ENCODE peak calls at places on chromosomes 2 and 18, in five cellular contexts. One of them, this sample, is unnamed.

GRCh38 chr2:218872645-218873358 is 7.8 kb upstream of the WNT10A start:
- DNase-seq in SK-N-SH: no peak
- DNase-seq in K562: no peak
- DNase-seq in A549: no peak
- DNase-seq in GM12878: no peak
- DNase-seq in this sample: no peak

GRCh38 chr2:204468689-204469429 is 76.4 kb upstream of the PARD3B start:
- DNase-seq in GM12878: no peak
- DNase-seq in A549: no peak
- DNase-seq in SK-N-SH: no peak
- DNase-seq in K562: no peak
- DNase-seq in this sample: peak; percentile 86

GRCh38 chr2:26245231-26245732 is 543 bp downstream of the HADHB start:
- DNase-seq in K562: peak; percentile 30
- DNase-seq in SK-N-SH: peak; percentile 62
- DNase-seq in GM12878: peak; percentile 15
- DNase-seq in A549: no peak
- DNase-seq in this sample: peak; percentile 28

GRCh38 chr2:71679481-71679880 is 226.1 kb downstream of the DYSF start:
- DNase-seq in SK-N-SH: no peak
- DNase-seq in GM12878: no peak
- DNase-seq in K562: no peak
- DNase-seq in A549: no peak
- DNase-seq in this sample: no peak

GRCh38 chr2:54632733-54633692 is 90.4 kb upstream of the EML6 start:
- DNase-seq in GM12878: no peak
- DNase-seq in K562: no peak
- DNase-seq in SK-N-SH: no peak
- DNase-seq in A549: peak; percentile 93
- DNase-seq in this sample: peak; percentile 83

GRCh38 chr2:27041708-27042107 is 8.9 kb downstream of the TMEM214 start:
- DNase-seq in K562: no peak
- DNase-seq in GM12878: no peak
- DNase-seq in A549: no peak
- DNase-seq in SK-N-SH: no peak
- DNase-seq in this sample: no peak

GRCh38 chr2:98730851-98731708 is at the start of gene MGAT4A:
- DNase-seq in K562: peak; percentile 92
- DNase-seq in SK-N-SH: peak; percentile 94
- DNase-seq in GM12878: no peak
- DNase-seq in A549: peak; percentile 41
- DNase-seq in this sample: no peak

GRCh38 chr18:24248359-24248758 is 109.5 kb downstream of the CABYR start:
- DNase-seq in GM12878: no peak
- DNase-seq in SK-N-SH: no peak
- DNase-seq in A549: no peak
- DNase-seq in K562: no peak
- DNase-seq in this sample: no peak

GRCh38 chr2:219460424-219460926 is 25.8 kb downstream of the SPEG start:
- DNase-seq in GM12878: no peak
- DNase-seq in K562: peak; percentile 57
- DNase-seq in A549: no peak
- DNase-seq in SK-N-SH: peak; percentile 88
- DNase-seq in this sample: peak; percentile 85

GRCh38 chr2:230794472-230794871 is 70.3 kb upstream of the ITM2C start:
- DNase-seq in A549: no peak
- DNase-seq in SK-N-SH: no peak
- DNase-seq in K562: no peak
- DNase-seq in GM12878: no peak
- DNase-seq in this sample: peak; percentile 19

GRCh38 chr2:38898256-38898655 is 8.6 kb downstream of the ARHGEF33 start:
- DNase-seq in SK-N-SH: no peak
- DNase-seq in A549: no peak
- DNase-seq in GM12878: no peak
- DNase-seq in K562: no peak
- DNase-seq in this sample: no peak

GRCh38 chr2:159045545-159046454 is 77.4 kb downstream of the TANC1 start:
- DNase-seq in GM12878: no peak
- DNase-seq in K562: no peak
- DNase-seq in SK-N-SH: no peak
- DNase-seq in A549: no peak
- DNase-seq in this sample: peak; percentile 45

GRCh38 chr2:128345436-128346165 is 26.9 kb upstream of the HS6ST1 start:
- DNase-seq in A549: no peak
- DNase-seq in K562: no peak
- DNase-seq in GM12878: no peak
- DNase-seq in SK-N-SH: no peak
- DNase-seq in this sample: no peak

GRCh38 chr2:128346291-128346690 is 27.6 kb upstream of the HS6ST1 start:
- DNase-seq in SK-N-SH: no peak
- DNase-seq in GM12878: no peak
- DNase-seq in A549: no peak
- DNase-seq in K562: no peak
- DNase-seq in this sample: no peak

GRCh38 chr2:128346811-128347558 is 28.3 kb upstream of the HS6ST1 start:
- DNase-seq in K562: no peak
- DNase-seq in GM12878: no peak
- DNase-seq in SK-N-SH: no peak
- DNase-seq in A549: no peak
- DNase-seq in this sample: no peak

GRCh38 chr2:128348505-128349065 is 29.9 kb upstream of the HS6ST1 start:
- DNase-seq in K562: no peak
- DNase-seq in GM12878: no peak
- DNase-seq in SK-N-SH: no peak
- DNase-seq in A549: no peak
- DNase-seq in this sample: no peak

GRCh38 chr2:128347701-128348504 is 29.2 kb upstream of the HS6ST1 start:
- DNase-seq in SK-N-SH: peak; percentile 85
- DNase-seq in K562: no peak
- DNase-seq in A549: no peak
- DNase-seq in GM12878: no peak
- DNase-seq in this sample: peak; percentile 23
- H3K27ac ChIP-seq in SK-N-SH: peak overlapping the region; percentile 92
- H3K27ac ChIP-seq in K562: no peak overlapping the region
- H3K27ac ChIP-seq in A549: no peak overlapping the region
- H3K27ac ChIP-seq in GM12878: no peak overlapping the region
- H3K27ac ChIP-seq in this sample: peak overlapping the region; percentile 60

GRCh38 chr18:33195795-33196194 is 244.7 kb downstream of the CCDC178 start:
- DNase-seq in SK-N-SH: no peak
- DNase-seq in K562: no peak
- DNase-seq in GM12878: no peak
- DNase-seq in A549: no peak
- DNase-seq in this sample: no peak

GRCh38 chr18:33205777-33206176 is 234.7 kb downstream of the CCDC178 start:
- DNase-seq in GM12878: no peak
- DNase-seq in SK-N-SH: no peak
- DNase-seq in A549: no peak
- DNase-seq in K562: no peak
- DNase-seq in this sample: no peak

GRCh38 chr18:33201509-33201926 is 239.0 kb downstream of the CCDC178 start:
- DNase-seq in K562: no peak
- DNase-seq in GM12878: no peak
- DNase-seq in SK-N-SH: peak; percentile 16
- DNase-seq in A549: peak; percentile 6
- DNase-seq in this sample: no peak
- TF ChIP-seq RCOR1 in K562: no peak
- TF ChIP-seq RCOR1 in GM12878: no peak
- TF ChIP-seq RCOR1 in SK-N-SH: no peak
- TF ChIP-seq RCOR1 in A549: no peak
- TF ChIP-seq RCOR1 in this sample: no peak

GRCh38 chr2:136119717-136120675 is 2.0 kb upstream of the CXCR4 start:
- DNase-seq in GM12878: no peak
- DNase-seq in A549: no peak
- DNase-seq in K562: no peak
- DNase-seq in SK-N-SH: no peak
- DNase-seq in this sample: no peak
- H3K4me2 ChIP-seq in GM12878: no peak overlapping the region
- H3K4me2 ChIP-seq in A549: peak overlapping the region; percentile 92
- H3K4me2 ChIP-seq in K562: no peak overlapping the region
- H3K4me2 ChIP-seq in SK-N-SH: no peak overlapping the region
- H3K4me2 ChIP-seq in this sample: peak overlapping the region; percentile 80

DNA sequence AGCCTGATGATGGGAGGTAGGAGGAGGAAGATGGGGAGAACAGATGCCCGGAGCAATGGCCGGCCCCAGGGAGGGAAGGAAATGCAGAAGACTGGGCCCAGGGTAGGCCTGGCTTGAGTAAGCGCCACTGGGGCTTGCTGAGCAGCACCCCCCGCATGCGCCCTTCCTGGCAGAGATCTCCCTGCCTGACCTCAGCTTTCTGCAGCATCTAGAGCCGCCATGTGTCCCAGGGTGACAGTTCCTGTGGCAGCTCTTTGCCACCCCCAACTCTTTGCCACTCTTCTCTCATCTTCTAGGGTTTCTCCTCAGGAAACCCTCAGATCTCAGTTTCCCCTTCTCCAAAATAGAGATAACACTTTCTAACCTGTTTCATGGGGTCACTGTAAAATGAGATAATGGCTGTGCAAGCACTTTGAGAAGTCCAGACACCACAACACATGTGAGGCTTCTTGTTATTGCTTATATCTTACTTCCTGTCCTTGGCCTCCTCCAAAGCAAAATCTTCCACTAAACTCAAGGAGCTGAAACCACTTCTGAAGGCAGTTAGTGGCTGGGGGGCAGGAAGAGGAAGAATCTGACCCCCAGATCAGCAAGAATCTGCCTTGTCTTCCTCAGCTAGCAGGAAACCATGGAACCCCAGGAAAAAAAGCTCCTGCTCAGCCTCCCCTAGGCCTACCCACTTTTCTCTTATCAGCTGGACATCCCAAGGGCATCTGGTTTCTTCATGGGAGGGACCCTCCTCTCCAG is 64.9 kb downstream of the EPAS1 start:
- DNase-seq in GM12878: no peak
- DNase-seq in A549: no peak
- DNase-seq in K562: no peak
- DNase-seq in SK-N-SH: no peak
- DNase-seq in this sample: no peak
- H3K27ac ChIP-seq in GM12878: no peak overlapping the region
- H3K27ac ChIP-seq in A549: peak overlapping the region; percentile 28
- H3K27ac ChIP-seq in K562: no peak overlapping the region
- H3K27ac ChIP-seq in SK-N-SH: peak overlapping the region; percentile 11
- H3K27ac ChIP-seq in this sample: peak overlapping the region; percentile 26

DNA sequence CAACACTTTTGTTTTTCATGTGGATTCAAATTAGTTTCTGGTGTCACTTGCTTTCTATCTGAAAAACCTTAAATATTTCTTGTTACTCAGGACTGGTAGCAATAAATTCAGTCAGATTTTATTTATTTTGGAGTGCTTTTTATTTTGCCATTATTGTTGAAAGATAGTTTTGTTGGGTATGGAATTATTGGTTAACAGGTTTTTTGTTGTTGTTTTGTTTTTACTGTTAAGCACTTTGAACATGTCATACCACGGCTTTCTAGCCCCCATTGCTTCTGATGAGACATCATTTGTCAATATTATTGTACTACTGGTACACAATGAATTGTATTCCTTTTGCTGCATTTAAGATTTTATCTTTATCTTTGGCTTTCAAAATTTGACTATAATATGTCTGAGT is 12.9 kb upstream of the SFT2D3 start:
- DNase-seq in SK-N-SH: no peak
- DNase-seq in A549: no peak
- DNase-seq in K562: no peak
- DNase-seq in GM12878: no peak
- DNase-seq in this sample: no peak
- TF ChIP-seq RCOR1 in SK-N-SH: no peak
- TF ChIP-seq RCOR1 in A549: no peak
- TF ChIP-seq RCOR1 in K562: no peak
- TF ChIP-seq RCOR1 in GM12878: no peak
- TF ChIP-seq RCOR1 in this sample: no peak

DNA sequence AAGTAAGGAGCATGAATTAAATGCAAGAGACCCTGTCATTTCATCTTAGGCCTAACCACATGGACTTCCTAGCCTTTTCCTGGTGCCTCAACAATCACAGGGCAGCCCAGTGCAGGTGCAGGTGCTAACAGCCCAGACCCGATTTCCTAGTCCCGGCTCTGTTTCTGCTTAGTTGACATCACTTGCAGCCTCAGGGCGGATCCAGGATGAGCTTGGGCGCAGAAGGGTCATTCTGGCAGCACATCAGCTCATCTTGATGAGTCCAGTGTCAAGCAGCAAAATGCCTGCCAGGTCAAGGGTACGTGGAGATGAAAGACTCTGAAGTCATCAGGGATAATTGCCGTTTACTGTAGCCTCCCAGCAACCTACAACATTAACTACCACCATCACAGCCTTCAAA is 39.5 kb upstream of the EFHD1 start:
- DNase-seq in A549: no peak
- DNase-seq in SK-N-SH: no peak
- DNase-seq in GM12878: no peak
- DNase-seq in K562: no peak
- DNase-seq in this sample: no peak
- H3K4me2 ChIP-seq in A549: no peak overlapping the region
- H3K4me2 ChIP-seq in SK-N-SH: no peak overlapping the region
- H3K4me2 ChIP-seq in GM12878: no peak overlapping the region
- H3K4me2 ChIP-seq in K562: no peak overlapping the region
- H3K4me2 ChIP-seq in this sample: no peak overlapping the region

DNA sequence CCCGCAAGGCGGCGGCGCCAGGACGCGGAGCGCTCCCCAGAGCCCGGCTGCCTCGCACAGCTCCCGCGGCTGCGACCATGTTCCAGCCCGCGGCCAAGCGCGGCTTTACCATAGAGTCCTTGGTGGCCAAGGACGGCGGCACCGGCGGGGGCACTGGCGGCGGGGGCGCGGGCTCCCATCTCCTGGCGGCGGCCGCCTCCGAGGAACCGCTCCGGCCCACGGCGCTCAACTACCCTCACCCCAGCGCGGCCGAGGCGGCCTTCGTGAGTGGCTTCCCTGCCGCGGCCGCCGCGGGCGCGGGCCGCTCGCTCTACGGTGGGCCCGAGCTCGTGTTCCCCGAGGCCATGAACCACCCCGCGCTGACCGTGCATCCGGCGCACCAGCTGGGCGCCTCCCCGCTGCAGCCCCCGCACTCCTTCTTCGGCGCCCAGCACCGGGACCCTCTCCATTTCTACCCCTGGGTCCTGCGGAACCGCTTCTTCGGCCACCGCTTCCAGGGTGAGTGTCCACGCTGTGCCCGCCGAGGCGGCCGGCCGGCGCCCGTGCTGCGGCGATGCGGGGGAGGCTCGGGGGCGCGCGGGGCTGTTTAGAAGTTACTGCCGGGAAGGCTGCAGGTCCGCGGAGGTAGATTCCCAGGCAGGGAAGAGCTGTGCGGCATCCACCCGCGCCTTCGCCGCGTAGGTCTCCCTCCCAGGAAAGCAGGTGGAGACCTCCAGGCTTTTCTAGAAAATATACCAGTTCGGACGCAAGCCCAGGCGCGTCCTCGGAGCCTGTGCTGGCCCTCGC is 749 bp downstream of the EMX1 start:
- DNase-seq in GM12878: no peak
- DNase-seq in A549: no peak
- DNase-seq in K562: no peak
- DNase-seq in SK-N-SH: peak; percentile 65
- DNase-seq in this sample: no peak
- H3K27ac ChIP-seq in GM12878: no peak overlapping the region
- H3K27ac ChIP-seq in A549: peak overlapping the region; percentile 1
- H3K27ac ChIP-seq in K562: no peak overlapping the region
- H3K27ac ChIP-seq in SK-N-SH: no peak overlapping the region
- H3K27ac ChIP-seq in this sample: no peak overlapping the region